ENCODE peak calls at places on chromosomes 4 and X, in seven cellular contexts. One of them, this sample, is unnamed.

GRCh38 chrX:34300871-34301270 is 168.8 kb upstream of the FAM47A start:
- DNase-seq in H1: peak
- DNase-seq in neuronal stem cell: peak
- DNase-seq in mesendoderm: peak
- DNase-seq in H9: peak
- DNase-seq in IMR-90: peak
- DNase-seq in mesenchymal stem cell: peak
- DNase-seq in this sample: peak

GRCh38 chr4:69092980-69093568 is 3.2 kb upstream of the UGT2B7 start:
- DNase-seq in IMR-90: no peak
- DNase-seq in mesendoderm: no peak
- DNase-seq in mesenchymal stem cell: no peak
- DNase-seq in neuronal stem cell: no peak
- DNase-seq in H9: no peak
- DNase-seq in H1: no peak
- DNase-seq in this sample: no peak

GRCh38 chrX:29090811-29091210 is 503.6 kb downstream of the IL1RAPL1 start:
- DNase-seq in H9: no peak
- DNase-seq in mesenchymal stem cell: peak
- DNase-seq in H1: no peak
- DNase-seq in neuronal stem cell: no peak
- DNase-seq in mesendoderm: peak
- DNase-seq in IMR-90: peak
- DNase-seq in this sample: no peak

GRCh38 chr4:121706595-121707021 is 9.8 kb upstream of the ANXA5 start:
- DNase-seq in mesendoderm: no peak
- DNase-seq in mesenchymal stem cell: peak
- DNase-seq in neuronal stem cell: no peak
- DNase-seq in H1: no peak
- DNase-seq in IMR-90: peak
- DNase-seq in H9: no peak
- DNase-seq in this sample: no peak

GRCh38 chrX:24396236-24396929 is 35.9 kb downstream of the SUPT20HL1 start:
- DNase-seq in mesenchymal stem cell: no peak
- DNase-seq in mesendoderm: no peak
- DNase-seq in H1: no peak
- DNase-seq in IMR-90: peak
- DNase-seq in H9: no peak
- DNase-seq in neuronal stem cell: no peak
- DNase-seq in this sample: peak

GRCh38 chr4:136863756-136864155 is 668.5 kb downstream of the PCDH18 start:
- DNase-seq in neuronal stem cell: peak
- DNase-seq in H1: no peak
- DNase-seq in mesenchymal stem cell: peak
- DNase-seq in mesendoderm: peak
- DNase-seq in H9: peak
- DNase-seq in IMR-90: peak
- DNase-seq in this sample: no peak

GRCh38 chr4:2413821-2414610 is 4.4 kb downstream of the ZFYVE28 start:
- DNase-seq in mesendoderm: peak
- DNase-seq in mesenchymal stem cell: peak
- DNase-seq in H9: peak
- DNase-seq in IMR-90: no peak
- DNase-seq in neuronal stem cell: no peak
- DNase-seq in H1: no peak
- DNase-seq in this sample: no peak

GRCh38 chr4:76665139-76665538 is 230.1 kb downstream of the SHROOM3 start:
- DNase-seq in IMR-90: peak
- DNase-seq in H1: no peak
- DNase-seq in mesendoderm: no peak
- DNase-seq in neuronal stem cell: no peak
- DNase-seq in mesenchymal stem cell: no peak
- DNase-seq in H9: no peak
- DNase-seq in this sample: no peak

GRCh38 chr4:168666531-168666930 is 169.7 kb downstream of the PALLD start:
- DNase-seq in H9: no peak
- DNase-seq in neuronal stem cell: no peak
- DNase-seq in mesenchymal stem cell: peak
- DNase-seq in mesendoderm: no peak
- DNase-seq in IMR-90: peak
- DNase-seq in H1: no peak
- DNase-seq in this sample: no peak

GRCh38 chr4:33193109-33193508 is 2472.9 kb downstream of the PCDH7 start:
- DNase-seq in mesenchymal stem cell: no peak
- DNase-seq in neuronal stem cell: no peak
- DNase-seq in H1: no peak
- DNase-seq in IMR-90: no peak
- DNase-seq in H9: no peak
- DNase-seq in mesendoderm: no peak
- DNase-seq in this sample: no peak

GRCh38 chrX:44246826-44247225 is 96.6 kb downstream of the EFHC2 start:
- DNase-seq in mesendoderm: no peak
- DNase-seq in neuronal stem cell: no peak
- DNase-seq in IMR-90: no peak
- DNase-seq in H9: no peak
- DNase-seq in mesenchymal stem cell: no peak
- DNase-seq in H1: no peak
- DNase-seq in this sample: peak

GRCh38 chrX:42106556-42106955 is 183.2 kb upstream of the CASK start:
- DNase-seq in mesendoderm: no peak
- DNase-seq in IMR-90: peak
- DNase-seq in H9: no peak
- DNase-seq in mesenchymal stem cell: peak
- DNase-seq in H1: no peak
- DNase-seq in neuronal stem cell: no peak
- DNase-seq in this sample: no peak

GRCh38 chr4:8747467-8747841 is 124.2 kb downstream of the HMX1 start:
- DNase-seq in H1: no peak
- DNase-seq in mesendoderm: no peak
- DNase-seq in neuronal stem cell: no peak
- DNase-seq in IMR-90: no peak
- DNase-seq in H9: no peak
- DNase-seq in mesenchymal stem cell: no peak
- DNase-seq in this sample: no peak

GRCh38 chr4:100694467-100694866 is 176.6 kb upstream of the EMCN start:
- DNase-seq in mesendoderm: peak
- DNase-seq in H1: no peak
- DNase-seq in IMR-90: no peak
- DNase-seq in neuronal stem cell: no peak
- DNase-seq in mesenchymal stem cell: no peak
- DNase-seq in H9: no peak
- DNase-seq in this sample: peak

GRCh38 chr4:8908206-8908893 is 36.7 kb upstream of the HMX1 start:
- DNase-seq in H1: no peak
- DNase-seq in H9: peak
- DNase-seq in mesendoderm: no peak
- DNase-seq in mesenchymal stem cell: no peak
- DNase-seq in IMR-90: no peak
- DNase-seq in neuronal stem cell: no peak
- DNase-seq in this sample: no peak

GRCh38 chr4:30920043-30920442 is 199.9 kb downstream of the PCDH7 start:
- DNase-seq in mesendoderm: peak
- DNase-seq in H1: no peak
- DNase-seq in IMR-90: no peak
- DNase-seq in mesenchymal stem cell: peak
- DNase-seq in H9: peak
- DNase-seq in neuronal stem cell: no peak
- DNase-seq in this sample: no peak

GRCh38 chrX:8820910-8821527 is 19.8 kb upstream of the FAM9A start:
- DNase-seq in neuronal stem cell: peak
- DNase-seq in mesendoderm: peak
- DNase-seq in IMR-90: peak
- DNase-seq in H9: peak
- DNase-seq in H1: peak
- DNase-seq in mesenchymal stem cell: peak
- DNase-seq in this sample: no peak

GRCh38 chrX:70166601-70167590 is 10.4 kb upstream of the DGAT2L6 start:
- DNase-seq in H1: no peak
- DNase-seq in mesendoderm: peak
- DNase-seq in mesenchymal stem cell: peak
- DNase-seq in neuronal stem cell: no peak
- DNase-seq in H9: no peak
- DNase-seq in IMR-90: peak
- DNase-seq in this sample: no peak

GRCh38 chr4:24885342-24885741 is 27.5 kb downstream of the CCDC149 start:
- DNase-seq in neuronal stem cell: no peak
- DNase-seq in H1: no peak
- DNase-seq in H9: no peak
- DNase-seq in mesenchymal stem cell: no peak
- DNase-seq in mesendoderm: peak
- DNase-seq in IMR-90: no peak
- DNase-seq in this sample: no peak

GRCh38 chrX:115563633-115564182 is 2.7 kb downstream of the PLS3 start:
- DNase-seq in mesendoderm: no peak
- DNase-seq in H1: no peak
- DNase-seq in H9: no peak
- DNase-seq in IMR-90: no peak
- DNase-seq in neuronal stem cell: no peak
- DNase-seq in mesenchymal stem cell: no peak
- DNase-seq in this sample: no peak

GRCh38 chr4:87783781-87784180 is 15.6 kb upstream of the IBSP start:
- DNase-seq in IMR-90: no peak
- DNase-seq in mesenchymal stem cell: no peak
- DNase-seq in neuronal stem cell: no peak
- DNase-seq in mesendoderm: no peak
- DNase-seq in H9: no peak
- DNase-seq in H1: no peak
- DNase-seq in this sample: no peak
- H3K23ac ChIP-seq in IMR-90: no peak
- H3K23ac ChIP-seq in mesenchymal stem cell: no peak
- H3K23ac ChIP-seq in neuronal stem cell: no peak
- H3K23ac ChIP-seq in mesendoderm: no peak
- H3K23ac ChIP-seq in H9: no peak
- H3K23ac ChIP-seq in H1: no peak
- H3K23ac ChIP-seq in this sample: no peak

GRCh38 chr4:174198396-174199179 is 84.9 kb downstream of the FBXO8 start:
- DNase-seq in IMR-90: peak
- DNase-seq in mesendoderm: no peak
- DNase-seq in H9: no peak
- DNase-seq in mesenchymal stem cell: peak
- DNase-seq in neuronal stem cell: no peak
- DNase-seq in H1: no peak
- DNase-seq in this sample: no peak

GRCh38 chr4:174199735-174200134 is 83.7 kb downstream of the FBXO8 start:
- DNase-seq in neuronal stem cell: no peak
- DNase-seq in H1: no peak
- DNase-seq in H9: no peak
- DNase-seq in mesendoderm: no peak
- DNase-seq in mesenchymal stem cell: no peak
- DNase-seq in IMR-90: no peak
- DNase-seq in this sample: no peak

GRCh38 chr4:174204194-174204831 is 79.2 kb downstream of the FBXO8 start:
- DNase-seq in neuronal stem cell: no peak
- DNase-seq in mesenchymal stem cell: no peak
- DNase-seq in IMR-90: no peak
- DNase-seq in H9: no peak
- DNase-seq in H1: no peak
- DNase-seq in mesendoderm: no peak
- DNase-seq in this sample: no peak

GRCh38 chr4:174207370-174207769 is 76.1 kb downstream of the FBXO8 start:
- DNase-seq in H9: no peak
- DNase-seq in IMR-90: peak
- DNase-seq in neuronal stem cell: no peak
- DNase-seq in mesendoderm: no peak
- DNase-seq in H1: no peak
- DNase-seq in mesenchymal stem cell: no peak
- DNase-seq in this sample: no peak

GRCh38 chr4:174201898-174202297 is 81.6 kb downstream of the FBXO8 start:
- DNase-seq in mesendoderm: no peak
- DNase-seq in mesenchymal stem cell: peak
- DNase-seq in H1: no peak
- DNase-seq in neuronal stem cell: no peak
- DNase-seq in IMR-90: no peak
- DNase-seq in H9: no peak
- DNase-seq in this sample: no peak
- H2BK5ac ChIP-seq in mesendoderm: no peak
- H2BK5ac ChIP-seq in mesenchymal stem cell: no peak
- H2BK5ac ChIP-seq in H1: no peak
- H2BK5ac ChIP-seq in neuronal stem cell: no peak
- H2BK5ac ChIP-seq in IMR-90: no peak
- H2BK5ac ChIP-seq in H9: no peak
- H2BK5ac ChIP-seq in this sample: no peak

DNA sequence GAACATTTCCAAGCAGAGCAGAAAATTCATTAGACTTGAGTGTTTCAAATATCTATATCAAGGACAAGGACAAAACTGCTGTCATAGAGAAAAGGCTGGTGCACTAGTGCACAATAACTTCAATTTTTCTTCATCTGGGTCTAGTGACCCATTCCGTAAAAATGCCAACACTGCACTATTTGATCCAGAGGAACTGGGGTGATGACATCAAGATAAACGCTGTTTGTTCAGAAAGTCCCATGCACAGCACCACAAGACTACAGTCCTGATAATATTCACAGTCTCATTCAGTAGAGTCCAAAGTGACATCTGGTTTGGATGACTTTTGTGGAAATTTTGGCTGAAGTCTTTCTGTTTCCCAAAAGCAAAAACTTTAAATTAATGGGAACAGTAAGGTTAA is 303.5 kb upstream of the GALNT7 start:
- DNase-seq in IMR-90: no peak
- DNase-seq in mesenchymal stem cell: no peak
- DNase-seq in neuronal stem cell: no peak
- DNase-seq in H9: no peak
- DNase-seq in mesendoderm: no peak
- DNase-seq in H1: no peak
- DNase-seq in this sample: no peak
- H3K23ac ChIP-seq in IMR-90: no peak
- H3K23ac ChIP-seq in mesenchymal stem cell: no peak
- H3K23ac ChIP-seq in neuronal stem cell: no peak
- H3K23ac ChIP-seq in H9: no peak
- H3K23ac ChIP-seq in mesendoderm: no peak
- H3K23ac ChIP-seq in H1: no peak
- H3K23ac ChIP-seq in this sample: no peak

DNA sequence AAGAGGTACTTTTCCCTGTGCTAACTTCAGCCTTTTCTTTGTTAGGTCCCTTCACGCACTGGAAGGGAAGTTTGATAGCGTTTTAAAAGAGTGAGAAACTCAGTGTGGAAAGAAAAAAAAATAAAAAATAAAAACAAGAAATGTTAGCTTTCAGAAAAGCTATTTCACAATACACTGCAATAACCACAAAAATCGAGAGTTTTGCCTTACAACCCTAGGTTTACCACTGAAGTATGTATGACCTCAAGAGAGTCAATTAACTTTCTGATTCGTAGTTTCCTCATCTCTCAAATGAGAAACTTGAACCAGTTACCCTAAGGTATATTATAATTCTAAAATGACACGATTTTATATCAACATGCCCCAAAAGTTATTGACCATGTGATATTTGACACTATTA is 93.9 kb upstream of the JADE1 start:
- DNase-seq in H9: no peak
- DNase-seq in mesenchymal stem cell: peak
- DNase-seq in IMR-90: peak
- DNase-seq in neuronal stem cell: no peak
- DNase-seq in H1: no peak
- DNase-seq in mesendoderm: no peak
- DNase-seq in this sample: no peak
- H2BK5ac ChIP-seq in H9: no peak
- H2BK5ac ChIP-seq in mesenchymal stem cell: no peak
- H2BK5ac ChIP-seq in IMR-90: peak
- H2BK5ac ChIP-seq in neuronal stem cell: no peak
- H2BK5ac ChIP-seq in H1: no peak
- H2BK5ac ChIP-seq in mesendoderm: no peak
- H2BK5ac ChIP-seq in this sample: no peak

This sample was measured in trophoblast cell.